ENCODE peak calls at places on chromosome 20, in eight cellular contexts. One of them, this sample, is unnamed. For H3K36me3, the result is how much of the 10 kb centered on the place peaks cover.

GRCh38 chr20:46351357-46352058 is 43.2 kb upstream of the CDH22 start:
- DNase-seq in tibial nerve: no peak
- DNase-seq in ovary: no peak
- DNase-seq in heart left ventricle: no peak
- DNase-seq in transverse colon: no peak
- DNase-seq in upper lobe of left lung: no peak
- DNase-seq in K562: no peak
- DNase-seq in Peyer's patch: no peak
- DNase-seq in this sample: no peak

GRCh38 chr20:2364014-2364413 is 16.7 kb upstream of the TGM6 start:
- DNase-seq in tibial nerve: no peak
- DNase-seq in ovary: no peak
- DNase-seq in heart left ventricle: no peak
- DNase-seq in transverse colon: no peak
- DNase-seq in upper lobe of left lung: no peak
- DNase-seq in K562: no peak
- DNase-seq in Peyer's patch: no peak
- DNase-seq in this sample: no peak

GRCh38 chr20:43191946-43192847 is 2.5 kb upstream of the PTPRT start:
- DNase-seq in tibial nerve: no peak
- DNase-seq in ovary: no peak
- DNase-seq in heart left ventricle: no peak
- DNase-seq in transverse colon: no peak
- DNase-seq in upper lobe of left lung: no peak
- DNase-seq in K562: peak
- DNase-seq in Peyer's patch: no peak
- DNase-seq in this sample: no peak

GRCh38 chr20:40763646-40764295 is 74.7 kb upstream of the MAFB start:
- DNase-seq in tibial nerve: no peak
- DNase-seq in ovary: no peak
- DNase-seq in heart left ventricle: no peak
- DNase-seq in transverse colon: no peak
- DNase-seq in upper lobe of left lung: no peak
- DNase-seq in K562: no peak
- DNase-seq in Peyer's patch: no peak
- DNase-seq in this sample: no peak

GRCh38 chr20:16397053-16397452 is 176.2 kb downstream of the KIF16B start:
- DNase-seq in tibial nerve: peak
- DNase-seq in ovary: peak
- DNase-seq in heart left ventricle: peak
- DNase-seq in transverse colon: no peak
- DNase-seq in upper lobe of left lung: no peak
- DNase-seq in K562: no peak
- DNase-seq in Peyer's patch: no peak
- DNase-seq in this sample: no peak

GRCh38 chr20:60209048-60209447 is 250.8 kb downstream of the CDH26 start:
- DNase-seq in tibial nerve: no peak
- DNase-seq in ovary: no peak
- DNase-seq in heart left ventricle: no peak
- DNase-seq in transverse colon: no peak
- DNase-seq in upper lobe of left lung: no peak
- DNase-seq in K562: no peak
- DNase-seq in Peyer's patch: no peak
- DNase-seq in this sample: no peak

GRCh38 chr20:62899633-62900051 is 26.7 kb downstream of the DIDO1 start:
- DNase-seq in tibial nerve: no peak
- DNase-seq in ovary: no peak
- DNase-seq in heart left ventricle: no peak
- DNase-seq in transverse colon: peak
- DNase-seq in upper lobe of left lung: no peak
- DNase-seq in K562: peak
- DNase-seq in Peyer's patch: no peak
- DNase-seq in this sample: no peak

GRCh38 chr20:53763707-53764415 is 170.2 kb upstream of the ZNF217 start:
- DNase-seq in tibial nerve: no peak
- DNase-seq in ovary: no peak
- DNase-seq in heart left ventricle: no peak
- DNase-seq in transverse colon: peak
- DNase-seq in upper lobe of left lung: no peak
- DNase-seq in K562: no peak
- DNase-seq in Peyer's patch: peak
- DNase-seq in this sample: no peak

GRCh38 chr20:4082406-4083102 is 67.2 kb upstream of the RNF24 start:
- DNase-seq in tibial nerve: peak
- DNase-seq in ovary: no peak
- DNase-seq in heart left ventricle: no peak
- DNase-seq in transverse colon: peak
- DNase-seq in upper lobe of left lung: peak
- DNase-seq in K562: peak
- DNase-seq in Peyer's patch: peak
- DNase-seq in this sample: no peak

GRCh38 chr20:23205221-23205620 is 119.1 kb upstream of the CD93 start:
- DNase-seq in tibial nerve: no peak
- DNase-seq in ovary: no peak
- DNase-seq in heart left ventricle: no peak
- DNase-seq in transverse colon: no peak
- DNase-seq in upper lobe of left lung: no peak
- DNase-seq in K562: no peak
- DNase-seq in Peyer's patch: no peak
- DNase-seq in this sample: no peak

GRCh38 chr20:10239954-10240353 is 21.3 kb downstream of the SNAP25 start:
- DNase-seq in tibial nerve: no peak
- DNase-seq in ovary: no peak
- DNase-seq in heart left ventricle: no peak
- DNase-seq in transverse colon: peak
- DNase-seq in upper lobe of left lung: peak
- DNase-seq in K562: no peak
- DNase-seq in Peyer's patch: no peak
- DNase-seq in this sample: no peak

GRCh38 chr20:37228656-37229055 is 33.0 kb downstream of the GHRH start:
- DNase-seq in tibial nerve: no peak
- DNase-seq in ovary: no peak
- DNase-seq in heart left ventricle: no peak
- DNase-seq in transverse colon: no peak
- DNase-seq in upper lobe of left lung: no peak
- DNase-seq in K562: no peak
- DNase-seq in Peyer's patch: peak
- DNase-seq in this sample: no peak

GRCh38 chr20:23753589-23753988 is 2.9 kb upstream of the CST1 start:
- DNase-seq in tibial nerve: no peak
- DNase-seq in ovary: no peak
- DNase-seq in heart left ventricle: no peak
- DNase-seq in transverse colon: no peak
- DNase-seq in upper lobe of left lung: no peak
- DNase-seq in K562: no peak
- DNase-seq in Peyer's patch: no peak
- DNase-seq in this sample: no peak

GRCh38 chr20:50438986-50439407 is 71.2 kb upstream of the PTPN1 start:
- DNase-seq in tibial nerve: no peak
- DNase-seq in ovary: no peak
- DNase-seq in heart left ventricle: no peak
- DNase-seq in transverse colon: no peak
- DNase-seq in upper lobe of left lung: no peak
- DNase-seq in K562: peak
- DNase-seq in Peyer's patch: no peak
- DNase-seq in this sample: no peak

GRCh38 chr20:57451759-57452661 is 60.8 kb downstream of the RBM38 start:
- DNase-seq in tibial nerve: no peak
- DNase-seq in ovary: no peak
- DNase-seq in heart left ventricle: no peak
- DNase-seq in transverse colon: no peak
- DNase-seq in upper lobe of left lung: no peak
- DNase-seq in K562: peak
- DNase-seq in Peyer's patch: no peak
- DNase-seq in this sample: no peak

GRCh38 chr20:37295001-37295400 is 5.5 kb downstream of the MANBAL start:
- DNase-seq in tibial nerve: no peak
- DNase-seq in ovary: no peak
- DNase-seq in heart left ventricle: no peak
- DNase-seq in transverse colon: no peak
- DNase-seq in upper lobe of left lung: no peak
- DNase-seq in K562: peak
- DNase-seq in Peyer's patch: no peak
- DNase-seq in this sample: no peak

GRCh38 chr20:23564927-23565326 is 3.4 kb downstream of the CST9L start:
- DNase-seq in tibial nerve: no peak
- DNase-seq in ovary: no peak
- DNase-seq in heart left ventricle: no peak
- DNase-seq in transverse colon: no peak
- DNase-seq in upper lobe of left lung: no peak
- DNase-seq in K562: no peak
- DNase-seq in Peyer's patch: no peak
- DNase-seq in this sample: no peak

GRCh38 chr20:815914-816606 is 17.5 kb upstream of the FAM110A start:
- DNase-seq in tibial nerve: peak
- DNase-seq in ovary: peak
- DNase-seq in heart left ventricle: no peak
- DNase-seq in transverse colon: peak
- DNase-seq in upper lobe of left lung: peak
- DNase-seq in K562: peak
- DNase-seq in Peyer's patch: peak
- DNase-seq in this sample: no peak

GRCh38 chr20:62615750-62616251 is 26.5 kb upstream of the SLCO4A1 start:
- DNase-seq in tibial nerve: no peak
- DNase-seq in ovary: no peak
- DNase-seq in heart left ventricle: peak
- DNase-seq in transverse colon: no peak
- DNase-seq in upper lobe of left lung: no peak
- DNase-seq in K562: no peak
- DNase-seq in Peyer's patch: no peak
- DNase-seq in this sample: no peak

GRCh38 chr20:63622096-63622495 is 4.8 kb downstream of the GMEB2 start:
- DNase-seq in tibial nerve: no peak
- DNase-seq in ovary: no peak
- DNase-seq in heart left ventricle: peak
- DNase-seq in transverse colon: no peak
- DNase-seq in upper lobe of left lung: no peak
- DNase-seq in K562: peak
- DNase-seq in Peyer's patch: no peak
- DNase-seq in this sample: no peak

GRCh38 chr20:38550274-38550673 is 30.7 kb upstream of the ADIG start:
- DNase-seq in tibial nerve: no peak
- DNase-seq in ovary: no peak
- DNase-seq in heart left ventricle: no peak
- DNase-seq in transverse colon: no peak
- DNase-seq in upper lobe of left lung: no peak
- DNase-seq in K562: peak
- DNase-seq in Peyer's patch: no peak
- DNase-seq in this sample: no peak

GRCh38 chr20:43942213-43942590 is 27.6 kb downstream of the TOX2 start:
- DNase-seq in tibial nerve: no peak
- DNase-seq in ovary: no peak
- DNase-seq in heart left ventricle: no peak
- DNase-seq in transverse colon: no peak
- DNase-seq in upper lobe of left lung: no peak
- DNase-seq in K562: no peak
- DNase-seq in Peyer's patch: no peak
- DNase-seq in this sample: no peak

GRCh38 chr20:34549291-34549928 is 9.1 kb upstream of the MAP1LC3A start:
- DNase-seq in tibial nerve: no peak
- DNase-seq in ovary: no peak
- DNase-seq in heart left ventricle: peak
- DNase-seq in transverse colon: peak
- DNase-seq in upper lobe of left lung: no peak
- DNase-seq in K562: no peak
- DNase-seq in Peyer's patch: no peak
- DNase-seq in this sample: no peak

GRCh38 chr20:31674895-31675827 is 37.4 kb downstream of the COX4I2 start:
- DNase-seq in tibial nerve: peak
- DNase-seq in ovary: no peak
- DNase-seq in heart left ventricle: peak
- DNase-seq in transverse colon: peak
- DNase-seq in upper lobe of left lung: peak
- DNase-seq in K562: peak
- DNase-seq in Peyer's patch: peak
- DNase-seq in this sample: no peak
- TF ChIP-seq POLR2A in tibial nerve: peak
- TF ChIP-seq POLR2A in ovary: no peak
- TF ChIP-seq POLR2A in heart left ventricle: no peak
- TF ChIP-seq POLR2A in transverse colon: no peak
- TF ChIP-seq POLR2A in upper lobe of left lung: no peak
- TF ChIP-seq POLR2A in K562: peak
- TF ChIP-seq POLR2A in Peyer's patch: no peak
- TF ChIP-seq POLR2A in this sample: no peak

GRCh38 chr20:5987383-5987782 is 36.9 kb downstream of the MCM8 start:
- DNase-seq in tibial nerve: no peak
- DNase-seq in ovary: no peak
- DNase-seq in heart left ventricle: no peak
- DNase-seq in transverse colon: no peak
- DNase-seq in upper lobe of left lung: no peak
- DNase-seq in K562: no peak
- DNase-seq in Peyer's patch: no peak
- DNase-seq in this sample: no peak
- H3K36me3 ChIP-seq in tibial nerve: under half
- H3K36me3 ChIP-seq in ovary: under half
- H3K36me3 ChIP-seq in heart left ventricle: under half
- H3K36me3 ChIP-seq in transverse colon: under half
- H3K36me3 ChIP-seq in upper lobe of left lung: under half
- H3K36me3 ChIP-seq in K562: half or more
- H3K36me3 ChIP-seq in Peyer's patch: under half
- H3K36me3 ChIP-seq in this sample: half or more

GRCh38 chr20:58457083-58457680 is 58.0 kb downstream of the APCDD1L start:
- DNase-seq in tibial nerve: no peak
- DNase-seq in ovary: no peak
- DNase-seq in heart left ventricle: no peak
- DNase-seq in transverse colon: no peak
- DNase-seq in upper lobe of left lung: no peak
- DNase-seq in K562: no peak
- DNase-seq in Peyer's patch: no peak
- DNase-seq in this sample: no peak
- TF ChIP-seq POLR2A in tibial nerve: no peak
- TF ChIP-seq POLR2A in ovary: no peak
- TF ChIP-seq POLR2A in heart left ventricle: no peak
- TF ChIP-seq POLR2A in transverse colon: no peak
- TF ChIP-seq POLR2A in upper lobe of left lung: no peak
- TF ChIP-seq POLR2A in K562: no peak
- TF ChIP-seq POLR2A in Peyer's patch: no peak
- TF ChIP-seq POLR2A in this sample: no peak

GRCh38 chr20:48257833-48258232 is 472.6 kb upstream of the SULF2 start:
- DNase-seq in tibial nerve: no peak
- DNase-seq in ovary: no peak
- DNase-seq in heart left ventricle: no peak
- DNase-seq in transverse colon: no peak
- DNase-seq in upper lobe of left lung: no peak
- DNase-seq in K562: no peak
- DNase-seq in Peyer's patch: no peak
- DNase-seq in this sample: no peak

GRCh38 chr20:48262955-48263354 is 477.7 kb upstream of the SULF2 start:
- DNase-seq in tibial nerve: no peak
- DNase-seq in ovary: no peak
- DNase-seq in heart left ventricle: no peak
- DNase-seq in transverse colon: no peak
- DNase-seq in upper lobe of left lung: no peak
- DNase-seq in K562: no peak
- DNase-seq in Peyer's patch: no peak
- DNase-seq in this sample: no peak

GRCh38 chr20:48262396-48262795 is 477.1 kb upstream of the SULF2 start:
- DNase-seq in tibial nerve: no peak
- DNase-seq in ovary: no peak
- DNase-seq in heart left ventricle: no peak
- DNase-seq in transverse colon: no peak
- DNase-seq in upper lobe of left lung: no peak
- DNase-seq in K562: no peak
- DNase-seq in Peyer's patch: no peak
- DNase-seq in this sample: no peak

GRCh38 chr20:48260370-48260769 is 475.1 kb upstream of the SULF2 start:
- DNase-seq in tibial nerve: no peak
- DNase-seq in ovary: peak
- DNase-seq in heart left ventricle: peak
- DNase-seq in transverse colon: no peak
- DNase-seq in upper lobe of left lung: no peak
- DNase-seq in K562: no peak
- DNase-seq in Peyer's patch: no peak
- DNase-seq in this sample: no peak

GRCh38 chr20:48259456-48259855 is 474.2 kb upstream of the SULF2 start:
- DNase-seq in tibial nerve: no peak
- DNase-seq in ovary: no peak
- DNase-seq in heart left ventricle: no peak
- DNase-seq in transverse colon: no peak
- DNase-seq in upper lobe of left lung: no peak
- DNase-seq in K562: no peak
- DNase-seq in Peyer's patch: no peak
- DNase-seq in this sample: no peak
- H3K36me3 ChIP-seq in tibial nerve: under half
- H3K36me3 ChIP-seq in ovary: under half
- H3K36me3 ChIP-seq in heart left ventricle: under half
- H3K36me3 ChIP-seq in transverse colon: under half
- H3K36me3 ChIP-seq in upper lobe of left lung: under half
- H3K36me3 ChIP-seq in K562: under half
- H3K36me3 ChIP-seq in Peyer's patch: under half
- H3K36me3 ChIP-seq in this sample: under half